ENCODE peak calls at places on chromosomes 12 and 14, in nine cellular contexts. G is hepatocyte; J is heart right ventricle; H is fibroblast of lung; D is PC-9; Y is mucosa of descending colon; C is breast epithelium; K is CD8-positive, alpha-beta T cell; A is uterus. M is an unnamed sample. For H3K4me1, the result is how much of the 10 kb centered on the place peaks cover.

GRCh38 chr14:95953111-95953724 is 76.6 kb downstream of the TUNAR start:
- DNase-seq in Y (no peak), C (no peak), D (no peak), J (no peak), H (peak), G (peak), K (no peak), A (no peak), M (no peak)

GRCh38 chr14:72332054-72332453 is 399.8 kb downstream of the RGS6 start:
- DNase-seq in H (no peak), A (no peak), D (no peak), J (no peak), G (peak), K (no peak), Y (no peak), C (no peak), M (peak)

GRCh38 chr12:57429473-57430116 is 1.2 kb downstream of the R3HDM2 start:
- DNase-seq in A (no peak), K (no peak), Y (no peak), C (no peak), G (no peak), J (no peak), H (no peak), D (no peak), M (no peak)

GRCh38 chr14:88660056-88660455 is 97.2 kb downstream of the ZC3H14 start:
- DNase-seq in K (no peak), Y (no peak), A (no peak), D (no peak), C (no peak), H (peak), J (no peak), G (no peak), M (no peak)

GRCh38 chr14:75570797-75571196 is 7.6 kb upstream of the FLVCR2 start:
- DNase-seq in C (no peak), G (no peak), H (no peak), A (no peak), Y (no peak), J (no peak), K (no peak), D (no peak), M (no peak)

GRCh38 chr12:93302331-93303229 is 75.1 kb upstream of the NUDT4 start:
- DNase-seq in D (no peak), C (no peak), A (peak), H (peak), Y (no peak), K (no peak), J (no peak), G (no peak), M (no peak)

GRCh38 chr12:130070017-130070653 is 92.1 kb upstream of the FZD10 start:
- DNase-seq in G (no peak), J (no peak), A (no peak), K (no peak), H (no peak), Y (no peak), C (no peak), D (no peak), M (peak)

GRCh38 chr14:96592591-96593388 is 90.6 kb downstream of the PAPOLA start:
- DNase-seq in K (peak), A (no peak), J (peak), C (no peak), D (no peak), G (no peak), Y (peak), H (peak), M (peak)

GRCh38 chr12:50287271-50287670 is 4.0 kb upstream of the LIMA1 start:
- DNase-seq in A (no peak), D (no peak), G (no peak), C (no peak), K (no peak), H (no peak), Y (no peak), J (no peak), M (no peak)

GRCh38 chr14:57058319-57058718 is 210.4 kb downstream of the EXOC5 start:
- DNase-seq in C (no peak), A (no peak), J (no peak), G (no peak), D (no peak), Y (no peak), K (no peak), H (no peak), M (no peak)

GRCh38 chr12:69994593-69995222 is 169.7 kb downstream of the MYRFL start:
- DNase-seq in A (no peak), D (no peak), C (no peak), G (peak), K (no peak), H (no peak), Y (peak), J (no peak), M (no peak)

GRCh38 chr12:47990351-47991105 is 13.7 kb downstream of the COL2A1 start:
- DNase-seq in Y (no peak), G (peak), H (peak), J (no peak), D (no peak), C (peak), K (peak), A (no peak), M (no peak)

GRCh38 chr12:6925543-6926279 is 2.0 kb upstream of the ATN1 start:
- DNase-seq in A (peak), D (peak), K (no peak), C (no peak), G (peak), H (peak), J (peak), Y (peak), M (peak)

GRCh38 chr14:42469637-42470426 is 863.2 kb downstream of the LRFN5 start:
- DNase-seq in J (no peak), C (no peak), A (no peak), H (no peak), K (no peak), G (no peak), Y (no peak), D (no peak), M (no peak)

GRCh38 chr12:13534645-13535398 is 338.3 kb downstream of the EMP1 start:
- DNase-seq in J (peak), A (peak), C (no peak), Y (peak), G (peak), D (no peak), K (peak), H (peak), M (peak)

GRCh38 chr12:81759215-81759991 is at the start of gene PPFIA2:
- DNase-seq in G (peak), Y (no peak), A (peak), H (peak), C (no peak), K (no peak), D (no peak), J (peak), M (peak)

GRCh38 chr14:29419736-29420135 is 507.9 kb downstream of the PRKD1 start:
- DNase-seq in C (no peak), K (no peak), A (no peak), J (no peak), Y (no peak), H (no peak), G (no peak), D (no peak), M (no peak)

GRCh38 chr12:97151481-97151880 is 244.4 kb downstream of the NEDD1 start:
- DNase-seq in C (no peak), A (no peak), G (no peak), J (no peak), Y (no peak), H (peak), D (no peak), K (no peak), M (no peak)

GRCh38 chr14:63204407-63205280 is at the start of gene RHOJ:
- DNase-seq in K (no peak), Y (no peak), H (peak), D (no peak), J (peak), C (no peak), G (peak), A (peak), M (peak)

GRCh38 chr12:76623929-76624328 is 64.4 kb upstream of the OSBPL8 start:
- DNase-seq in H (peak), A (no peak), G (no peak), D (peak), C (no peak), K (no peak), Y (no peak), J (no peak), M (no peak)

GRCh38 chr12:50127546-50127945 is 15.5 kb downstream of the COX14 start:
- DNase-seq in A (no peak), K (no peak), Y (no peak), J (no peak), G (no peak), D (no peak), C (peak), H (no peak), M (no peak)

GRCh38 chr12:89959188-89959587 is 250.6 kb upstream of the ATP2B1 start:
- DNase-seq in A (no peak), C (no peak), D (no peak), K (no peak), H (no peak), G (no peak), Y (no peak), J (no peak), M (no peak)

GRCh38 chr12:105986779-105987686 is 151.7 kb downstream of the NUAK1 start:
- DNase-seq in H (peak), A (no peak), K (no peak), D (peak), Y (no peak), G (peak), J (no peak), C (no peak), M (no peak)

GRCh38 chr14:66509874-66510273 is 1.9 kb downstream of the GPHN start:
- DNase-seq in G (no peak), K (no peak), Y (no peak), J (no peak), A (no peak), D (no peak), C (no peak), H (no peak), M (no peak)

GRCh38 chr14:88955470-88955869 is 131.0 kb downstream of the TTC8 start:
- DNase-seq in J (no peak), D (no peak), A (no peak), Y (no peak), C (no peak), K (no peak), H (peak), G (no peak), M (no peak)

GRCh38 chr12:1217191-1217949 is 226.3 kb downstream of the ERC1 start:
- DNase-seq in A (no peak), Y (no peak), J (no peak), G (no peak), C (no peak), D (peak), H (peak), K (no peak), M (no peak)

GRCh38 chr12:112599871-112600270 is 181.1 kb downstream of the PTPN11 start:
- DNase-seq in K (no peak), H (no peak), C (no peak), Y (no peak), G (peak), A (no peak), J (no peak), D (no peak), M (no peak)

GRCh38 chr14:72699433-72699832 is 194.5 kb downstream of the DPF3 start:
- DNase-seq in Y (no peak), D (no peak), J (no peak), G (no peak), C (no peak), H (no peak), A (no peak), K (no peak), M (no peak)

GRCh38 chr14:32350020-32350419 is 20.9 kb downstream of the AKAP6 start:
- DNase-seq in D (no peak), H (no peak), A (no peak), Y (no peak), K (no peak), C (no peak), G (no peak), J (no peak), M (no peak)

GRCh38 chr12:55938826-55939501 is 8.0 kb downstream of the DGKA start:
- DNase-seq in G (no peak), D (no peak), C (no peak), Y (no peak), H (no peak), J (no peak), A (no peak), K (no peak), M (no peak)

GRCh38 chr12:5480953-5481300 is 49.0 kb downstream of the NTF3 start:
- DNase-seq in C (no peak), D (no peak), A (no peak), G (no peak), K (no peak), H (no peak), J (no peak), Y (no peak), M (no peak)

GRCh38 chr12:28996688-28997087 is 152.4 kb upstream of the FAR2 start:
- DNase-seq in C (no peak), G (no peak), K (no peak), J (no peak), Y (no peak), A (no peak), H (no peak), D (no peak), M (no peak)

GRCh38 chr12:68180792-68181744 is 21.5 kb upstream of the IFNG start:
- DNase-seq in Y (no peak), H (peak), K (peak), C (no peak), D (no peak), A (no peak), G (peak), J (no peak), M (no peak)

GRCh38 chr14:35401853-35402252 is 2.7 kb downstream of the NFKBIA start:
- DNase-seq in A (peak), H (no peak), Y (no peak), K (no peak), G (no peak), J (no peak), C (no peak), D (no peak), M (peak)

GRCh38 chr12:3366451-3367155 is 124.4 kb upstream of the PRMT8 start:
- DNase-seq in D (no peak), K (no peak), H (no peak), J (no peak), G (no peak), Y (no peak), A (no peak), C (no peak), M (no peak)

GRCh38 chr12:55927588-55928502 is at the start of gene PYM1:
- DNase-seq in J (peak), G (peak), C (peak), K (peak), D (peak), A (peak), Y (peak), H (peak), M (peak)

GRCh38 chr14:50501642-50502041 is 30.7 kb downstream of the MAP4K5 start:
- DNase-seq in K (no peak), Y (no peak), D (no peak), G (no peak), J (no peak), H (peak), A (no peak), C (no peak), M (no peak)

GRCh38 chr14:68946423-68946822 is 32.7 kb downstream of the ACTN1 start:
- DNase-seq in A (no peak), Y (no peak), K (no peak), C (no peak), G (no peak), H (no peak), D (no peak), J (no peak), M (no peak)

GRCh38 chr14:68944162-68944561 is 34.9 kb downstream of the ACTN1 start:
- DNase-seq in H (no peak), C (no peak), Y (no peak), A (no peak), G (no peak), J (no peak), K (no peak), D (no peak), M (no peak)

GRCh38 chr14:68945190-68945584 is 33.9 kb downstream of the ACTN1 start:
- DNase-seq in C (no peak), Y (no peak), H (no peak), D (no peak), J (no peak), G (no peak), K (no peak), A (no peak), M (no peak)

GRCh38 chr14:68947802-68948201 is 31.3 kb downstream of the ACTN1 start:
- DNase-seq in A (peak), D (no peak), Y (peak), H (no peak), G (peak), K (no peak), C (no peak), J (peak), M (peak)

DNA sequence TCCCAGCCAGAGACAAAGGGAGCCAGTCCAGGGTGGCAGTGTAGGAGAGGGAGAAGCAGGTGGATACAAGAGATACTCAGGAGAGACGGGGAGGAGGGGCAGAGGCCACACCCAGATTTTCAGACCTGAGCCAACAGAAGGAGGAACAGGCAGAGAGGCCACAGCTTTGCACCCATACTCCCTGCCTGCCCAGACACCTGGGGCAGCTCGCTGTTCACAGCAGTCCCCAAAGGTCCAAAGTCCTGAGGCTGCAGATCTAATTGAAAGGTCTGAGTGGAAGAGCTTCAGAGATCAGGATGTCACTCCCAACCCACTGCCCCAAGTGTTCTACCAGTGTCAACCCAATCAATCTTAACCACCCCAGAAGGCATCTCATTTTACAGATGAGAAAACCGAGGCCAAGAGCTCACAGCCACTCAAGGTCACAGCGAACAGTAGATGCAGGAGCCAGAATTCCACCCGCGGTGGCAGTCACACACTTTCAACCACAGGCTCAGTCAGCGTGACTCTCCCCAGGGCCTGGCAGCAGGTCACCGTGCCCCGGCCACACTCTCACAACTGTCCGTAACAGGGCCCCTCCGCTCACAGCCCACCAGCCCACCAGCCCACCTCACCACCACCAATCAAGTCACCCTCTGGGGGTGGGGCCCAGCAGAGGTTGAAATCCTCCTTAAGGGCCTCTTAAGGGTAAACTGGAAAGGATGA is 33.4 kb downstream of the ACTN1 start:
- DNase-seq in K (no peak), Y (peak), C (no peak), A (no peak), J (no peak), D (no peak), H (no peak), G (no peak), M (no peak)
- H3K4me1 ChIP-seq in K (half or more), Y (half or more), C (half or more), A (half or more), J (half or more), D (half or more), H (half or more), G (half or more), M (under half)

GRCh38 chr14:60622210-60622919 is 26.9 kb downstream of the SIX1 start:
- DNase-seq in J (no peak), K (no peak), Y (no peak), H (peak), A (no peak), D (no peak), G (no peak), C (no peak), M (no peak)
- H3K4me1 ChIP-seq in J (under half), K (under half), Y (under half), H (under half), A (under half), D (under half), G (under half), C (under half), M (under half)

GRCh38 chr12:24903305-24904088 is 45.4 kb downstream of the BCAT1 start:
- DNase-seq in A (no peak), G (no peak), D (no peak), J (no peak), K (no peak), H (peak), Y (no peak), C (no peak), M (no peak)

GRCh38 chr12:24899503-24900098 is 49.3 kb downstream of the BCAT1 start:
- DNase-seq in D (no peak), C (no peak), Y (no peak), H (no peak), A (no peak), K (no peak), G (no peak), J (no peak), M (no peak)

GRCh38 chr12:24902521-24903304 is 46.2 kb downstream of the BCAT1 start:
- DNase-seq in K (no peak), Y (no peak), D (no peak), G (peak), A (no peak), H (peak), C (no peak), J (no peak), M (peak)

GRCh38 chr12:24904871-24905270 is 44.0 kb downstream of the BCAT1 start:
- DNase-seq in Y (no peak), H (no peak), J (no peak), C (no peak), D (no peak), G (no peak), K (no peak), A (no peak), M (no peak)

DNA sequence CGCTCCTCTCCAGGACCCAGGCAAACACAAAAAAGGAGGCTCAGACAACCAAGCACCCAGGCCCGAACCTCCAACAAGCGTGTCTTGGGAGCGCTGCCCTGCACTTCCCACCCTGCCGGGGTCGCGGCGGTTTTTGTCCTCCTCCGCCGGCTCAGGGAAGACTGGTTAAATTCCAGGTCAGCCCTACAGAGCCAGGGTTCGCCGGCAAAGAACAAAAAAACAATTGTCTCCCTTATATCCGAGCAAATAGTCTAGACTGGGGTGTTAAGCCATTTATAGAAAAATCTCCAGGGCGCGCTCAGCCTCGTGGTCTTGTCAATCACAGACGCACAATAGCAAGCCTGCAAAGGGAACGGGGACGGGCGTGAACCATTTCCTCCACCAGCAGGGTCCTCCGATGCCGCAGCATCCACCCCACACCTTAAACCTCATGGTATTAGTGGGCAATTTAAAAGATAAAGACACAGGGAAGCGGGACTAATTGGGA is 46.9 kb downstream of the BCAT1 start:
- DNase-seq in G (no peak), D (no peak), A (no peak), K (no peak), H (peak), Y (no peak), J (no peak), C (no peak), M (no peak)
- H3K4me1 ChIP-seq in G (under half), D (under half), A (under half), K (under half), H (under half), Y (under half), J (under half), C (under half), M (under half)

GRCh38 chr12:132502149-132502881 is 12.4 kb downstream of the FBRSL1 start:
- DNase-seq in J (no peak), A (no peak), K (no peak), G (no peak), Y (no peak), H (no peak), C (no peak), D (no peak), M (no peak)

GRCh38 chr12:132502882-132503193 is 12.9 kb downstream of the FBRSL1 start:
- DNase-seq in J (no peak), G (no peak), D (no peak), C (no peak), A (no peak), H (no peak), K (no peak), Y (no peak), M (no peak)

GRCh38 chr12:132500137-132500855 is 10.3 kb downstream of the FBRSL1 start:
- DNase-seq in K (no peak), C (no peak), H (no peak), Y (no peak), A (no peak), J (no peak), G (no peak), D (no peak), M (no peak)

GRCh38 chr12:132500856-132501180 is 10.9 kb downstream of the FBRSL1 start:
- DNase-seq in A (no peak), C (no peak), G (no peak), H (no peak), J (no peak), K (no peak), Y (no peak), D (no peak), M (no peak)

GRCh38 chr12:132501189-132501940 is 11.4 kb downstream of the FBRSL1 start:
- DNase-seq in H (no peak), K (no peak), D (no peak), A (no peak), G (no peak), Y (no peak), J (no peak), C (no peak), M (no peak)
- H3K4me1 ChIP-seq in H (under half), K (half or more), D (under half), A (under half), G (under half), Y (under half), J (half or more), C (under half), M (under half)